ENCODE peak calls at places on chromosomes 3 and 15, in five cellular contexts. One of them, this sample, is unnamed.

GRCh38 chr3:42490243-42490642 is 12.2 kb upstream of the VIPR1 start:
- DNase-seq in psoas muscle: no peak
- DNase-seq in Ammon's horn: peak; percentile 66
- DNase-seq in OCI-M1: no peak
- DNase-seq in C1 segment of cervical spinal cord: no peak
- DNase-seq in this sample: no peak

GRCh38 chr15:40782609-40783227 is 12.9 kb downstream of the C15orf62 start:
- DNase-seq in OCI-M1: peak; percentile 76
- DNase-seq in Ammon's horn: peak; percentile 27
- DNase-seq in psoas muscle: no peak
- DNase-seq in C1 segment of cervical spinal cord: no peak
- DNase-seq in this sample: no peak

GRCh38 chr3:134084230-134084950 is 54.7 kb upstream of the SLCO2A1 start:
- DNase-seq in psoas muscle: no peak
- DNase-seq in Ammon's horn: no peak
- DNase-seq in OCI-M1: no peak
- DNase-seq in C1 segment of cervical spinal cord: no peak
- DNase-seq in this sample: no peak

GRCh38 chr3:197007953-197008352 is 21.7 kb downstream of the MELTF start:
- DNase-seq in C1 segment of cervical spinal cord: no peak
- DNase-seq in psoas muscle: no peak
- DNase-seq in OCI-M1: no peak
- DNase-seq in Ammon's horn: no peak
- DNase-seq in this sample: no peak

GRCh38 chr15:59143281-59143680 is 38.3 kb downstream of the CCNB2 start:
- DNase-seq in OCI-M1: no peak
- DNase-seq in C1 segment of cervical spinal cord: no peak
- DNase-seq in psoas muscle: no peak
- DNase-seq in Ammon's horn: no peak
- DNase-seq in this sample: no peak

GRCh38 chr3:129611812-129612349 is 5.4 kb upstream of the PLXND1 start:
- DNase-seq in Ammon's horn: no peak
- DNase-seq in psoas muscle: peak; percentile 42
- DNase-seq in OCI-M1: no peak
- DNase-seq in C1 segment of cervical spinal cord: no peak
- DNase-seq in this sample: no peak

GRCh38 chr3:89173546-89173945 is 66.1 kb downstream of the EPHA3 start:
- DNase-seq in C1 segment of cervical spinal cord: no peak
- DNase-seq in Ammon's horn: no peak
- DNase-seq in OCI-M1: no peak
- DNase-seq in psoas muscle: no peak
- DNase-seq in this sample: no peak

GRCh38 chr3:106183762-106184391 is 315.1 kb upstream of the CBLB start:
- DNase-seq in Ammon's horn: no peak
- DNase-seq in OCI-M1: no peak
- DNase-seq in C1 segment of cervical spinal cord: no peak
- DNase-seq in psoas muscle: no peak
- DNase-seq in this sample: no peak

GRCh38 chr3:72665701-72666443 is 182.4 kb downstream of the SHQ1 start:
- DNase-seq in OCI-M1: peak; percentile 24
- DNase-seq in Ammon's horn: no peak
- DNase-seq in psoas muscle: no peak
- DNase-seq in C1 segment of cervical spinal cord: no peak
- DNase-seq in this sample: peak; percentile 4

GRCh38 chr3:128787256-128788253 is 61.6 kb downstream of the RAB7A start:
- DNase-seq in OCI-M1: peak; percentile 35
- DNase-seq in Ammon's horn: no peak
- DNase-seq in psoas muscle: no peak
- DNase-seq in C1 segment of cervical spinal cord: no peak
- DNase-seq in this sample: no peak

GRCh38 chr3:123698813-123699212 is 114.0 kb upstream of the HACD2 start:
- DNase-seq in Ammon's horn: no peak
- DNase-seq in psoas muscle: no peak
- DNase-seq in OCI-M1: no peak
- DNase-seq in C1 segment of cervical spinal cord: no peak
- DNase-seq in this sample: no peak

GRCh38 chr3:186653079-186653710 is 12.6 kb upstream of the HRG start:
- DNase-seq in OCI-M1: no peak
- DNase-seq in C1 segment of cervical spinal cord: no peak
- DNase-seq in Ammon's horn: no peak
- DNase-seq in psoas muscle: no peak
- DNase-seq in this sample: no peak

This sample was measured in midbrain.